ENCODE peak calls at places on chromosomes 4 and X, in four cellular contexts. U is stimulated activated CD4-positive, alpha-beta T cell treated with anti-CD3 and anti-CD28 coated beads, Interleukin-4, amount 100 ng/mL, for 24 hours; C is GM23338; M is NCI-H1092 treated with DMSO at 0.1 percent for 48 hours. F is an unnamed sample.

GRCh38 chr4:144343143-144343755 is 202.7 kb upstream of the GYPA start:
- DNase-seq in M (no peak), C (no peak), U (no peak), F (peak; percentile 58)

GRCh38 chr4:141127884-141128283 is 5.4 kb downstream of the RNF150 start:
- DNase-seq in M (no peak), C (no peak), U (no peak), F (no peak)

GRCh38 chr4:145047151-145047550 is 50.8 kb downstream of the ANAPC10 start:
- DNase-seq in M (no peak), U (no peak), C (no peak), F (no peak)

GRCh38 chr4:170037481-170037880 is 11.3 kb upstream of the MFAP3L start:
- DNase-seq in U (no peak), C (no peak), M (no peak), F (no peak)

GRCh38 chr4:31045724-31046318 is 325.7 kb downstream of the PCDH7 start:
- DNase-seq in C (peak; percentile 65), U (no peak), M (peak; percentile 55), F (peak; percentile 45)

GRCh38 chrX:11533211-11533651 is 132.5 kb downstream of the ARHGAP6 start:
- DNase-seq in M (peak; percentile 91), U (no peak), C (peak; percentile 67), F (peak; percentile 88)

GRCh38 chr4:112885897-112886296 is 163.6 kb upstream of the ANK2 start:
- DNase-seq in C (peak; percentile 23), U (no peak), M (no peak), F (no peak)

GRCh38 chr4:150007512-150007911 is 70.7 kb upstream of the DCLK2 start:
- DNase-seq in U (no peak), M (no peak), C (no peak), F (peak; percentile 68)

GRCh38 chr4:89152972-89153371 is 41.6 kb downstream of the TIGD2 start:
- DNase-seq in M (peak; percentile 74), C (peak; percentile 43), U (no peak), F (peak; percentile 43)

GRCh38 chrX:129540068-129540653 is at the start of gene OCRL:
- DNase-seq in U (peak; percentile 56), C (peak; percentile 71), M (peak; percentile 85), F (peak; percentile 64)

GRCh38 chr4:173074501-173074946 is 94.1 kb upstream of the GALNT7 start:
- DNase-seq in C (peak; percentile 76), M (no peak), U (no peak), F (peak; percentile 89)

GRCh38 chr4:139756391-139757180 is 91.0 kb downstream of the MGST2 start:
- DNase-seq in M (no peak), C (no peak), U (no peak), F (no peak)

GRCh38 chr4:144575181-144575580 is 70.8 kb upstream of the HHIP start:
- DNase-seq in M (peak; percentile 1), C (peak; percentile 23), U (no peak), F (no peak)

GRCh38 chr4:17805580-17805979 is 5.0 kb downstream of the DCAF16 start:
- DNase-seq in M (no peak), C (no peak), U (no peak), F (no peak)